ENCODE peak calls at places on chromosomes 4 and X, in four cellular contexts. B is IMR-90, E is heart right ventricle, U is fibroblast of mammary gland. T is an unnamed sample.

GRCh38 chrX:104315555-104315954 is 60.8 kb upstream of the ESX1 start:
- DNase-seq in B (peak; percentile 69), E (no peak), U (peak; percentile 70), T (peak; percentile 79)

GRCh38 chr4:124262211-124263179 is 450.0 kb downstream of the ANKRD50 start:
- DNase-seq in B (peak; percentile 88), E (no peak), U (peak; percentile 91), T (peak; percentile 96)

GRCh38 chr4:103075435-103075893 is 1.1 kb downstream of the SLC9B2 start:
- DNase-seq in B (peak; percentile 26), E (no peak), U (peak; percentile 34), T (peak; percentile 45)

GRCh38 chrX:145825896-145826295 is 8.3 kb downstream of the SLITRK2 start:
- DNase-seq in B (no peak), E (no peak), U (peak; percentile 14), T (no peak)

GRCh38 chrX:41491267-41492004 is 44.3 kb downstream of the NYX start:
- DNase-seq in B (peak; percentile 96), E (no peak), U (peak; percentile 95), T (peak; percentile 84)

GRCh38 chr4:108372678-108373077 is 203.9 kb upstream of the LEF1 start:
- DNase-seq in B (no peak), E (no peak), U (no peak), T (no peak)

GRCh38 chr4:23373269-23373668 is 516.6 kb downstream of the PPARGC1A start:
- DNase-seq in B (peak; percentile 4), E (no peak), U (no peak), T (peak; percentile 56)

GRCh38 chrX:116318672-116319071 is 117.7 kb upstream of the SLC6A14 start:
- DNase-seq in B (no peak), E (no peak), U (no peak), T (no peak)

GRCh38 chr4:181204109-181204508 is 1039.1 kb upstream of the TENM3 start:
- DNase-seq in B (no peak), E (no peak), U (no peak), T (no peak)

GRCh38 chrX:69150294-69150960 is 14.8 kb downstream of the PJA1 start:
- DNase-seq in B (no peak), E (no peak), U (no peak), T (peak; percentile 19)

GRCh38 chr4:102449751-102450352 is 51.3 kb upstream of the NFKB1 start:
- DNase-seq in B (peak; percentile 64), E (no peak), U (peak; percentile 68), T (peak; percentile 76)

GRCh38 chr4:105520819-105521790 is 31.3 kb upstream of the ARHGEF38 start:
- DNase-seq in B (peak; percentile 32), E (no peak), U (peak; percentile 47), T (peak; percentile 50)

GRCh38 chr4:130573742-130574141 is 1477.8 kb downstream of the C4orf33 start:
- DNase-seq in B (no peak), E (no peak), U (no peak), T (no peak)

GRCh38 chr4:12595986-12596385 is 888.2 kb downstream of the RAB28 start:
- DNase-seq in B (no peak), E (no peak), U (no peak), T (no peak)

GRCh38 chr4:86032476-86033022 is 327.3 kb downstream of the MAPK10 start:
- DNase-seq in B (peak; percentile 83), E (no peak), U (peak; percentile 88), T (peak; percentile 96)

GRCh38 chr4:52633846-52634245 is 25.3 kb downstream of the USP46 start:
- DNase-seq in B (no peak), E (no peak), U (no peak), T (no peak)

GRCh38 chr4:75919914-75920313 is 17.7 kb upstream of the PPEF2 start:
- DNase-seq in B (peak; percentile 20), E (no peak), U (peak; percentile 21), T (peak; percentile 66)

GRCh38 chrX:22159071-22159470 is 113.6 kb upstream of the CBLL2 start:
- DNase-seq in B (peak; percentile 29), E (no peak), U (peak; percentile 23), T (peak; percentile 60)

GRCh38 chr4:137981277-137981676 is 260.9 kb downstream of the SLC7A11 start:
- DNase-seq in B (peak; percentile 59), E (no peak), U (peak; percentile 68), T (peak; percentile 35)

GRCh38 chr4:185305979-185306442 is 89.7 kb downstream of the LRP2BP start:
- DNase-seq in B (peak; percentile 97), E (no peak), U (peak; percentile 93), T (peak; percentile 90)

GRCh38 chrX:78075787-78076389 is 28.2 kb upstream of the PGK1 start:
- DNase-seq in B (no peak), E (no peak), U (no peak), T (no peak)

GRCh38 chr4:98092833-98093439 is 50.3 kb downstream of the STPG2 start:
- DNase-seq in B (peak; percentile 2), E (no peak), U (peak; percentile 28), T (peak; percentile 29)

GRCh38 chr4:94968493-94968892 is 210.7 kb downstream of the BMPR1B start:
- DNase-seq in B (no peak), E (no peak), U (no peak), T (no peak)

GRCh38 chr4:148287111-148287510 is 155.1 kb downstream of the NR3C2 start:
- DNase-seq in B (no peak), E (no peak), U (no peak), T (no peak)

GRCh38 chrX:1488141-1488540 is 35.4 kb upstream of the ASMTL start:
- DNase-seq in B (no peak), E (no peak), U (no peak), T (no peak)

GRCh38 chrX:134377537-134377936 is 82.4 kb upstream of the HPRT1 start:
- DNase-seq in B (peak; percentile 52), E (no peak), U (peak; percentile 54), T (peak; percentile 62)

GRCh38 chr4:125728568-125728967 is 413.8 kb downstream of the FAT4 start:
- DNase-seq in B (peak; percentile 98), E (no peak), U (peak; percentile 89), T (peak; percentile 96)

GRCh38 chrX:104922206-104922621 is 298.3 kb downstream of the TEX13A start:
- DNase-seq in B (peak; percentile 61), E (peak; percentile 13), U (peak; percentile 78), T (peak; percentile 65)

GRCh38 chr4:54586343-54586953 is 71.3 kb upstream of the KIT start:
- DNase-seq in B (peak; percentile 70), E (no peak), U (peak; percentile 36), T (no peak)

GRCh38 chrX:53235566-53235965 is 10.6 kb upstream of the KDM5C start:
- DNase-seq in B (no peak), E (no peak), U (no peak), T (no peak)

GRCh38 chr4:53116959-53117358 is 248.9 kb downstream of the SCFD2 start:
- DNase-seq in B (peak; percentile 52), E (no peak), U (peak; percentile 42), T (peak; percentile 66)

GRCh38 chr4:98518555-98519267 is 139.7 kb downstream of the TSPAN5 start:
- DNase-seq in B (no peak), E (no peak), U (no peak), T (no peak)

GRCh38 chrX:148961990-148962389 is 461.6 kb downstream of the AFF2 start:
- DNase-seq in B (no peak), E (no peak), U (no peak), T (no peak)

GRCh38 chr4:139719381-139720101 is 53.9 kb downstream of the MGST2 start:
- DNase-seq in B (no peak), E (no peak), U (no peak), T (no peak)

GRCh38 chrX:67717571-67717970 is 173.8 kb downstream of the AR start:
- DNase-seq in B (no peak), E (no peak), U (no peak), T (no peak)

GRCh38 chr4:159390648-159391047 is 287.8 kb downstream of the RAPGEF2 start:
- DNase-seq in B (peak; percentile 98), E (no peak), U (peak; percentile 96), T (peak; percentile 88)

GRCh38 chr4:107586321-107586720 is 133.7 kb downstream of the PAPSS1 start:
- DNase-seq in B (no peak), E (no peak), U (no peak), T (no peak)

GRCh38 chr4:145775406-145775805 is 95.5 kb downstream of the C4orf51 start:
- DNase-seq in B (no peak), E (no peak), U (no peak), T (no peak)

GRCh38 chr4:145774473-145774872 is 94.5 kb downstream of the C4orf51 start:
- DNase-seq in B (no peak), E (no peak), U (no peak), T (no peak)

GRCh38 chr4:145779319-145779801 is 99.4 kb downstream of the C4orf51 start:
- DNase-seq in B (no peak), E (no peak), U (no peak), T (no peak)

GRCh38 chr4:145773581-145774234 is 93.8 kb downstream of the C4orf51 start:
- DNase-seq in B (no peak), E (no peak), U (no peak), T (peak; percentile 57)

DNA sequence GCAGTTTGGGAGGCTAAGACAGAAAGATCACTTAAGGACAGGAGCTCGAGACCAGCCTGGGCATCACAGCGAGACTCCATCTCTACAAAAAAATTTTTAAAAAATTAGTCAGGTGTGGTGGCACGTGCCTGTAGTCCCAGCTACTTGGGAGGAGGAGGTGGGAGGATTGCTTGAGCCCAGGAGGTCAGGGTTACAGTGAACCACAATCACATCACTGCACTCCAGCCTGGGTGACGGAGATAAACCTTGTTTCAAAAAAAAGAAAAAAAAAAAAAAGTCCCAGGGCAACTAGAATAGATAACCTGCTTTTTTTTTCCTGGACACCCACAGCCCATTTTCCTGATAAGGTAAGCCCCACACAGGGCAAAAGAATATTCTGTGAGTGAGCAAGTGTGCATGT is 96.3 kb downstream of the C4orf51 start:
- DNase-seq in B (no peak), E (no peak), U (no peak), T (no peak)
- TF ChIP-seq CTCF in B (no peak), E (no peak), U (no peak), T (no peak)

DNA sequence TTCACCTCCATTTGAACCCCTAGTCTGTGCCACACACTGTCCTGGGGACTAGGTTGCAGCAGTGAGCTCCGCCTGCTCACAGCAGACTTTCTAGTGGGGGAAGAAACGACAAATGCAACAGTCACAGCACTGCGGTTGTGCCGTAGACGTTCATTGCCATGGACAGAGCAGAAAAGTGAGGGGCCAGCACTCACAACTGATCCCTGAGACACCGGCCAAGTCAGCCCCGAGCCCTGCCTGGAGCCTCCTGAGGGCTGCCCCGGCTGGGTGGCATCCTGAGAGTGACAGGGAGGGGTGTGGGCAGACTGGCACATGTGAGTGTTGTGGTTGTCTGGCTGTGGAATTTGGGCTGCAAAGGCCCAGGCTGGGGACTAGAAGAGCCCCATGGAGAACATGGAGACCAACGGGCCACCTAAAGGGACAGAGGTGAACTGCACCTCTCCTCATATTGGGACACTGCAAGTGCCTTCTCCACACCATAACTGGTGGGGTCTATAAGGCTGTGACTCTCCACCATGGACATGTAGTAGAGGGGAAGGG is 4.6 kb downstream of the DUSP9 start:
- DNase-seq in B (no peak), E (no peak), U (no peak), T (no peak)
- TF ChIP-seq CTCF in B (peak; percentile 14), E (no peak), U (peak; percentile 17), T (peak; percentile 45)

DNA sequence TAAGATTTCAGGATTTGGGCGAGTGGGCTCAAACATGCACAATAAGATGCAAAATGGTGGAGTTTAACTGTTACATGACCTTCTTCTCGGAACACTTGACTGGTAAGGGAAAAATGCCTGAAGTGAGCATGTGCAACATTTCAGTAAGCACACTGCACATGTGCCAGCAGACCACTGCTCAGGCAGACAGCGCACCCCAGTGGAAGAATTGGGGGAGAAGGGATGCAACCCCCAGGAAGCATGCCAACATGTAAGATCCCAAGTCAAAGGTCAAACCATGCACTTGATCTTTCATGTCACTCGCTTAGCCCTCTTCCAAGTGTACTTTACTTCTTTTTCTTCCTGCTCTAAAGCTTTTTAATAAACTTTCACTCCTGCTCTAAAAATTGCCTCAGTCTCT is 256.3 kb downstream of the CENPC start:
- DNase-seq in B (no peak), E (no peak), U (peak; percentile 0), T (peak; percentile 8)
- TF ChIP-seq CTCF in B (peak; percentile 6), E (no peak), U (peak; percentile 11), T (peak; percentile 31)

GRCh38 chr4:151325320-151326246 is at the start of gene SH3D19:
- DNase-seq in B (peak; percentile 19), E (peak; percentile 81), U (peak; percentile 62), T (peak; percentile 66)
- TF ChIP-seq CTCF in B (no peak), E (no peak), U (no peak), T (no peak)

T was measured in fibroblast of the aortic adventitia.